ENCODE peak calls at places on chromosomes 4 and X, in five cellular contexts. M is SK-N-SH, C is hepatocyte, P is HCT116, V is PC-3. X is an unnamed sample.

GRCh38 chrX:119728487-119728886 is 29.9 kb upstream of the SOWAHD start:
- DNase-seq in M (no peak), C (peak), P (no peak), V (peak), X (no peak)

GRCh38 chrX:143336261-143336660 is 181.0 kb downstream of the SPANXN3 start:
- DNase-seq in M (no peak), C (no peak), P (no peak), V (no peak), X (no peak)

GRCh38 chrX:107721318-107721717 is 54.3 kb downstream of the TSC22D3 start:
- DNase-seq in M (no peak), C (no peak), P (no peak), V (no peak), X (no peak)

GRCh38 chrX:118254611-118255010 is 91.3 kb upstream of the WDR44 start:
- DNase-seq in M (peak), C (peak), P (peak), V (peak), X (peak)

GRCh38 chr4:88646528-88647280 is 50.9 kb downstream of the NAP1L5 start:
- DNase-seq in M (no peak), C (no peak), P (no peak), V (peak), X (no peak)

GRCh38 chr4:60134106-60134505 is 1066.0 kb upstream of the ADGRL3 start:
- DNase-seq in M (no peak), C (no peak), P (no peak), V (peak), X (no peak)

GRCh38 chr4:187235456-187236170 is 512.0 kb upstream of the FAT1 start:
- DNase-seq in M (peak), C (no peak), P (no peak), V (peak), X (no peak)

GRCh38 chr4:57308301-57308700 is 198.1 kb upstream of the IGFBP7 start:
- DNase-seq in M (no peak), C (no peak), P (no peak), V (no peak), X (no peak)

GRCh38 chrX:56462389-56462788 is 101.0 kb upstream of the UBQLN2 start:
- DNase-seq in M (no peak), C (no peak), P (no peak), V (no peak), X (peak)

GRCh38 chr4:5460106-5460801 is 248.1 kb downstream of the EVC2 start:
- DNase-seq in M (peak), C (peak), P (peak), V (peak), X (peak)

GRCh38 chr4:102139132-102139573 is 206.1 kb downstream of the SLC39A8 start:
- DNase-seq in M (no peak), C (no peak), P (peak), V (peak), X (peak)

GRCh38 chr4:94126669-94127068 is 81.0 kb upstream of the SMARCAD1 start:
- DNase-seq in M (peak), C (peak), P (peak), V (peak), X (peak)

GRCh38 chrX:119025900-119026299 is 46.9 kb upstream of the CT47C1 start:
- DNase-seq in M (no peak), C (no peak), P (no peak), V (no peak), X (no peak)

GRCh38 chr4:21046121-21046520 is 345.9 kb downstream of the PACRGL start:
- DNase-seq in M (no peak), C (no peak), P (no peak), V (no peak), X (peak)

GRCh38 chrX:1537031-1537715 is at the start of gene P2RY8:
- DNase-seq in M (no peak), C (peak), P (no peak), V (peak), X (peak)

GRCh38 chrX:108537005-108537404 is 97.4 kb downstream of the COL4A5 start:
- DNase-seq in M (peak), C (peak), P (peak), V (peak), X (peak)

DNA sequence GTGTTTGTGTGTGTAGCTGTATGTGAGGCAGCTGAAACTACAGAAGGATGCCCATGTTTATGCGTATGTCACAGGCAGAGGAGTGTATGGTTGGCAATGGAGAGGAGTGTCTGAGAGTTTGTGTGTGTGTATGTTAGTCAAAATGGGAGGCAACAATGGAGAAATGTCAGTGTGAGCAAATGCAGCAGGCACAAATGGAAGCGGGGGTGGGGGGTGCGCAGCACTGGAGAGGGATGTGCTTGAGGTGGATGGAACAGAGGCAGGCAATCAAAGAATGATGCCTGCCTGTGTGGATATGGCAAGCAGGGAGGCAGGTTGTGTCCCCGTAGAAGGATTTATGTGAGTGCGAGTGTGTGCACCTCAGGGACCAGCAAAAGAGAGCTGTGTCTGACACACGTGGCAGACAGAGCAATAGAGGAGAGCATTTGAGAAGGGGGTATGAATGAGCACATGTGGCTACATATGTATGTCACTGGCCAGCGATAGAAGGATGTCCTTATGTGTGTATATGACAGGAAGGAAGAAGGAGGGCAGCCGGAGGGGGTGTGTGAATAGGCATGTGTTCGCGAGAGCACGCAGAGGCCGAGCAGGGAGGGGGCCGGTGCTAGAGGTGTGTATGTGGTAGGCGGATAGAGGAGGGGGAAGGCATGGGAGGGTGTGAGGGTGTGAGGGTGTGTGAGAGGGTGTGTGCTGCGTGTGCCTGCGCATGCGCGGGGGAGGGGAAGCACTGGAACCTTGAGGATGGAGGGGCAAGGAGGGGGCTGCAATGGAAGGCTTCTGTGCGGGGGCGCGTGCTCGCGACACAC is 1.1 kb downstream of the PJA1 start:
- DNase-seq in M (peak), C (peak), P (no peak), V (no peak), X (peak)
- H3K27ac ChIP-seq in M (no peak), C (no peak), P (no peak), V (no peak), X (no peak)

DNA sequence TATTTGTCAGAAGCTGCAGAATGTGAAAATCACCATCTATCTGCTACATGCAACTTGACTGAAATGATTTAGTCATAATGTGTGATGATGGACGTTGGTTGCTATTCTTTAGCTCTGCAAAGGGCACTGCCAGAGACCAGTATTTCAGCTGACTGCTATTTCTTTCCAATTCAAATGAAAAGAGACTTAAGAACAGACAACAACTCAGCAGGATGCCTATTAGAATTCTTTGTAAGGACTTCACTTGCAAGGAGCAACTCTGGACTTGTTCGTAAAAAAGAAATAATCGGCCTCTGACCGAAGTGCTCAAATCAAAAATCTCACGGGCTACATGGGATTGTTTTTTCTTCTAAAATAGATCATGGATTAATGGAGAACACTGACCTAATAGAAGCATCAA is 262.7 kb downstream of the DHX15 start:
- DNase-seq in M (no peak), C (no peak), P (no peak), V (no peak), X (no peak)
- TF ChIP-seq EZH2phosphoT487 in M (no peak), C (no peak), P (no peak), V (no peak), X (no peak)

DNA sequence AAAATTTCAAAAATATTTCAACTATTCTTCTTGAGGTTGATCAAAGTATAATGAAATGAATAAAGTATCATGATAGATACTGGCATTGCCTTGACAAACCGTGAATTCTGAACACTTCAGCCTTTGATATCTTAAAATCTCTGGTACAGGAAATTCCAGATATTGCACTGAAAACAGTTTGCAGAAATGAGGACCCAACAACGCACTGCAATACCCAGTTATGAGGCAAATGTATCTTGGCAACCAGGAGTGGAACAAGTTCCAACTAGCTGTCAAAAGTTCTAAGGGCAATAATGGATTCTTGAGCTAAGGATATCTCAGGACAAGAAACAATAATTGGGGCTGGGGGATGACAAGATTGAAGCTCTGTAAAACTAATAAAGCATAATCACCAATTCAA is 38.2 kb downstream of the EIF4E start:
- DNase-seq in M (no peak), C (no peak), P (no peak), V (no peak), X (no peak)
- H3K4me2 ChIP-seq in M (no peak), C (no peak), P (no peak), V (no peak), X (no peak)

GRCh38 chr4:53575552-53575951 is 15.7 kb downstream of the LNX1 start:
- DNase-seq in M (no peak), C (no peak), P (no peak), V (no peak), X (no peak)
- H3K27ac ChIP-seq in M (no peak), C (no peak), P (no peak), V (no peak), X (no peak)

GRCh38 chrX:133454525-133455323 is 39.4 kb upstream of the GPC4 start:
- DNase-seq in M (no peak), C (no peak), P (no peak), V (no peak), X (no peak)
- TF ChIP-seq EZH2phosphoT487 in M (no peak), C (no peak), P (no peak), V (no peak), X (no peak)

GRCh38 chrX:45001038-45001437 is 128.1 kb downstream of the KDM6A start:
- DNase-seq in M (no peak), C (no peak), P (no peak), V (peak), X (no peak)
- H3K4me2 ChIP-seq in M (no peak), C (peak), P (no peak), V (peak), X (no peak)

DNA sequence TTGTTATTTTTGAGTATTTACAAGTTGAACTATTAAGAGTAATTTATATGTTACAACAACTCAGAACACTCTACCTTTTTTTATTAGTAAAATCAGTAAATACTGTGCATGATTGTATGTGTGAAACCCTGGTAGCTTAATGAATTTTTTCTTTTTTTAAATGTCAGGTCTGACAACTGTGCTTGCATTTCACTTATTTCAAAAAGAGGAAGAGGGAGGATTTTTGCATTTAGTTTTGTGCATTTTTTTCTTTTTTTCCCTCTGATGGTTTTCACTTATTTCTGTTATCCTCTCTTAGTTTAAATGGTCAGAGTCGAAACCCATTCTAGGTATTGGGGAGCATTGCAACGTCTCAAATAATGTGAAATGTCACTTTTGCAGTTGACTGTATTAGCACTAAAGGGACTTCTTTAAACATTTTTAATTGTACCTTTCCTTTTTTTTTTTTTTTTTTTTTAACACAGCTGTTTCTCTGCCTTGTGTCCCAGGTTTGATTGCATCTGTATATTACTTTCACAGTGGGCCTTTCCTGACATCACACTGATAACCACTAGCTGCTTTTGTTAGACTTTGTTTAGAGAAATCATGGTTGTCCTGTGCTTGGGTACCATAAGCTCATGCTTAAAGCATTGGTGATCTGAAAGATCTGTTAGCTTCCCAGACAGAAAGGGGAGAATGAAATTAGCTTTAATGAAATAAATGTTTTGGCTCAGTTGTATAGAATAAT is 28.5 kb downstream of the MOB1B start:
- DNase-seq in M (peak), C (no peak), P (no peak), V (no peak), X (no peak)
- H3K27ac ChIP-seq in M (peak), C (no peak), P (no peak), V (no peak), X (peak)

DNA sequence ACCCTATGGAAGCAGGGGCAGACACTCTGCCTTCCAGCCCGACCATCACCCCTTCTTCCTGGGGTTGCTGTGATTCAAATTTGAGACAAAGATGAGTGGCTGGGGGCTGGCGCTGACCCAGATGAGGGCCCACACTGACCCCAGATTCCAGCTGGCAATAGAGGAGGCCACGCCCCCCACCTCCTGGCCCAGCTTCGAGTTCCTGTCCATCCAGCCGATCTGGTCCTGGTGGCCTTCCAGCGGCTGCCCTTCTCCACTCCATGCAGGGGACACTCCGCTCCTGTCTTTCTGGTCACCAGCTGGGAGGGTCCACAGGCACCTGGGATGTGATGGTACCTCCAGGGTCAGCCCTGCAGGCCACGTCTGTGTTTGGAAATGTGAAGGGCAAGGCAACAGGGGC is 98.5 kb upstream of the PSAPL1 start:
- DNase-seq in M (no peak), C (no peak), P (no peak), V (no peak), X (no peak)
- TF ChIP-seq EZH2phosphoT487 in M (no peak), C (no peak), P (no peak), V (no peak), X (no peak)

DNA sequence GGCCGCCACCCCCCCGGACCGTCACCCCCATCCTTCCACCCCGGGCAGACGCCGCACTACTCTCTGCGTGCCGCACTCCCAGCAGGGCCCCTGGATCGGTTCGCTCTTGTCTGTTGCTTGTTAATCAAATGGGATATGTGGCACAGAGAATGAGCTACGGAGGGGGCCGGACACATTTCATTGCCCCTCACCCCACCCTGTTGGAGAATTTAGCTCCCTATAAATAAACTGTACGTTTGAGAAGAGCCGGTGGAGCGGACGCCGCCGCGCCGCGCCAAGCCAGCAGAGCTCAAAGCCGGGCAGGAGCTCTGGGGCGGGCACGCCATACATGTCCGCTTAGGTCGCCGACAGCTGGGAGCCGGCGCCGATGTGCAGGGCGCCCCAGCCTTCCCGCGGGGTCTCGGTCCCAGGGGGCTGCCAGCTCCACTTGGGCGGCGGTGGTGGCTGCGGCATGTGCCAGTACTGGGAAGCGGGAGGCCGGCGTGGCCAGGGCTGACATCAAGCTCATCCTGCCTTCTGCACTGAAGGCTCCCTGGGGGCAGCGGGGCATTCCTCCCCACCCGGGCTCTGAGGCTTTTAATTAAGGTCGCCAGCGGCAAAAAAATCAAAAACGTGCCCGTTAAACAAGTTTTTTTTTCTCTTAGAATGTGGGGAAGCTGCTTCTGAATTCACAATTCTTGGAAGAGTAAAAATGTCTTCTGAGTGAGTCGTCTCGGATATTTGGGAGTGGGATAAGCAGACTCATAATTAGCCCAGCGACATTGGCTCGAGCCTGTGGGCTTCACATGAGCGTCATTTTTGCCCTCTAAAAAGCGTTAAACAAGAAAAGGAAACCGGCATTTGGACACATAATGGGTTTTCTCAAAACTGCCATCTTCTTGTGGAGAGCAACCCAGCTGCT is 1.1 kb upstream of the PCDH19 start:
- DNase-seq in M (peak), C (peak), P (no peak), V (no peak), X (peak)
- H3K4me2 ChIP-seq in M (peak), C (peak), P (no peak), V (peak), X (peak)

GRCh38 chrX:134625315-134625718 is 33.0 kb downstream of the PLAC1 start:
- DNase-seq in M (no peak), C (no peak), P (no peak), V (no peak), X (peak)

GRCh38 chrX:134624046-134624430 is 34.2 kb downstream of the PLAC1 start:
- DNase-seq in M (no peak), C (no peak), P (no peak), V (no peak), X (peak)

GRCh38 chrX:134622056-134622812 is 36.0 kb downstream of the PLAC1 start:
- DNase-seq in M (no peak), C (peak), P (peak), V (peak), X (peak)

GRCh38 chrX:134622813-134623185 is 35.5 kb downstream of the PLAC1 start:
- DNase-seq in M (no peak), C (no peak), P (no peak), V (peak), X (peak)

GRCh38 chrX:134623293-134624045 is 34.8 kb downstream of the PLAC1 start:
- DNase-seq in M (no peak), C (no peak), P (no peak), V (peak), X (no peak)
- H3K27ac ChIP-seq in M (peak), C (no peak), P (no peak), V (peak), X (no peak)

X was measured in GM23248.